ENCODE peak calls at places on chromosomes 6 and 20, in five cellular contexts. O is NCI-H69; J is Kasumi-1; C is NCI-H2081; N is activated T-helper 1 cell treated with anti-CD3 and anti-CD28 coated beads, Interleukin-12 subunit alpha, Interleukin-12 subunit beta, Interleukin-2, Interleukin-4 antibody, amounts not matched to agents 30 ng/mL and 10 ng/mL and 1 ng/mL, durations not matched to agents 14 hours and 24 hours and 36 hours. L is an unnamed sample.

GRCh38 chr6:98835149-98836024 is 1.0 kb downstream of the POU3F2 start:
- DNase-seq in J (no peak), C (peak), N (no peak), O (peak), L (no peak)

GRCh38 chr6:39365281-39366074 is 43.0 kb upstream of the KCNK16 start:
- DNase-seq in C (no peak), O (no peak), N (no peak), J (no peak), L (no peak)

GRCh38 chr6:3118353-3119039 is at the start of gene BPHL:
- DNase-seq in C (peak), N (peak), J (peak), O (peak), L (peak)

GRCh38 chr6:136284909-136285308 is 4.7 kb downstream of the BCLAF1 start:
- DNase-seq in J (no peak), C (no peak), N (no peak), O (no peak), L (peak)

GRCh38 chr6:73134588-73134987 is 90.7 kb downstream of the KHDC1L start:
- DNase-seq in C (no peak), N (no peak), O (peak), J (no peak), L (no peak)

GRCh38 chr20:11807070-11807741 is 110.5 kb upstream of the BTBD3 start:
- DNase-seq in C (no peak), N (no peak), O (no peak), J (no peak), L (peak)

GRCh38 chr6:135021310-135022049 is 33.1 kb downstream of the HBS1L start:
- DNase-seq in J (no peak), O (no peak), C (no peak), N (no peak), L (no peak)

GRCh38 chr6:110688661-110689268 is 126.5 kb downstream of the CDK19 start:
- DNase-seq in C (no peak), O (peak), N (no peak), J (peak), L (no peak)

GRCh38 chr20:44180814-44181213 is 6.2 kb downstream of the JPH2 start:
- DNase-seq in O (no peak), C (no peak), J (no peak), N (no peak), L (no peak)

GRCh38 chr6:43399932-43400487 is 27.3 kb upstream of the ABCC10 start:
- DNase-seq in O (no peak), C (no peak), J (no peak), N (no peak), L (no peak)

GRCh38 chr6:149454405-149454848 is 30.4 kb downstream of the ZC3H12D start:
- DNase-seq in C (no peak), N (no peak), O (peak), J (peak), L (peak)

GRCh38 chr6:166361080-166361429 is 18.7 kb upstream of the SFT2D1 start:
- DNase-seq in O (no peak), N (no peak), C (no peak), J (no peak), L (no peak)

GRCh38 chr6:122052501-122052900 is 347.0 kb upstream of the HSF2 start:
- DNase-seq in C (no peak), O (no peak), N (no peak), J (no peak), L (no peak)

GRCh38 chr6:21754891-21755290 is 161.3 kb downstream of the SOX4 start:
- DNase-seq in J (no peak), C (no peak), N (no peak), O (no peak), L (no peak)

GRCh38 chr6:25959890-25960531 is 2.6 kb upstream of the TRIM38 start:
- DNase-seq in N (no peak), C (no peak), O (no peak), J (no peak), L (no peak)

GRCh38 chr6:38212579-38212978 is 393.1 kb downstream of the ZFAND3 start:
- DNase-seq in N (no peak), O (peak), C (peak), J (no peak), L (no peak)

GRCh38 chr20:57329608-57330221 is at the start of gene SPO11:
- DNase-seq in J (no peak), N (no peak), O (peak), C (no peak), L (no peak)

GRCh38 chr6:90648873-90649272 is 62.0 kb upstream of the MAP3K7 start:
- DNase-seq in J (no peak), O (no peak), C (no peak), N (no peak), L (no peak)